ENCODE peak calls at places on chromosomes 7 and 10, in four cellular contexts. One of them, this sample, is unnamed. For H3K9me3, the result is how much of the 10 kb centered on the place peaks cover.

GRCh38 chr7:106110238-106110560 is 1.9 kb downstream of the SYPL1 start:
- DNase-seq in stomach: no peak
- DNase-seq in WERI-Rb-1: no peak
- DNase-seq in A549: no peak
- DNase-seq in this sample: no peak

GRCh38 chr10:43255644-43256431 is 11.0 kb downstream of the RASGEF1A start:
- DNase-seq in stomach: peak
- DNase-seq in WERI-Rb-1: peak
- DNase-seq in A549: peak
- DNase-seq in this sample: no peak

GRCh38 chr10:114758331-114758730 is 63.2 kb upstream of the FHIP2A start:
- DNase-seq in WERI-Rb-1: no peak
- DNase-seq in A549: no peak
- DNase-seq in stomach: no peak
- DNase-seq in this sample: no peak

GRCh38 chr10:131129544-131129943 is 182.0 kb downstream of the TCERG1L start:
- DNase-seq in A549: no peak
- DNase-seq in WERI-Rb-1: no peak
- DNase-seq in stomach: no peak
- DNase-seq in this sample: no peak

GRCh38 chr7:96088579-96088978 is 233.3 kb downstream of the SLC25A13 start:
- DNase-seq in stomach: no peak
- DNase-seq in A549: no peak
- DNase-seq in WERI-Rb-1: no peak
- DNase-seq in this sample: no peak

GRCh38 chr7:111414374-111414773 is 147.9 kb downstream of the IMMP2L start:
- DNase-seq in WERI-Rb-1: no peak
- DNase-seq in stomach: no peak
- DNase-seq in A549: no peak
- DNase-seq in this sample: no peak

GRCh38 chr10:576130-576465 is 113.4 kb downstream of the DIP2C start:
- DNase-seq in A549: no peak
- DNase-seq in stomach: no peak
- DNase-seq in WERI-Rb-1: no peak
- DNase-seq in this sample: no peak

GRCh38 chr10:28408237-28408777 is 105.4 kb upstream of the MPP7 start:
- DNase-seq in stomach: no peak
- DNase-seq in A549: no peak
- DNase-seq in WERI-Rb-1: no peak
- DNase-seq in this sample: no peak

GRCh38 chr10:15227611-15228372 is 59.3 kb upstream of the NMT2 start:
- DNase-seq in stomach: no peak
- DNase-seq in WERI-Rb-1: no peak
- DNase-seq in A549: no peak
- DNase-seq in this sample: no peak

GRCh38 chr7:152949198-152949597 is 189.6 kb downstream of the ACTR3B start:
- DNase-seq in A549: no peak
- DNase-seq in WERI-Rb-1: no peak
- DNase-seq in stomach: no peak
- DNase-seq in this sample: no peak

GRCh38 chr7:150382123-150382843 is 3.2 kb downstream of the ZNF775 start:
- DNase-seq in WERI-Rb-1: no peak
- DNase-seq in stomach: no peak
- DNase-seq in A549: no peak
- DNase-seq in this sample: no peak

GRCh38 chr7:1444925-1445322 is 14.3 kb downstream of the MICALL2 start:
- DNase-seq in stomach: no peak
- DNase-seq in WERI-Rb-1: no peak
- DNase-seq in A549: no peak
- DNase-seq in this sample: no peak

GRCh38 chr7:54339074-54339473 is 203.1 kb upstream of the VSTM2A start:
- DNase-seq in stomach: no peak
- DNase-seq in WERI-Rb-1: no peak
- DNase-seq in A549: no peak
- DNase-seq in this sample: no peak

GRCh38 chr7:44201813-44202212 is 1.0 kb downstream of the YKT6 start:
- DNase-seq in stomach: no peak
- DNase-seq in WERI-Rb-1: no peak
- DNase-seq in A549: no peak
- DNase-seq in this sample: no peak

GRCh38 chr10:18886102-18886501 is 162.5 kb upstream of the MALRD1 start:
- DNase-seq in WERI-Rb-1: no peak
- DNase-seq in A549: no peak
- DNase-seq in stomach: no peak
- DNase-seq in this sample: no peak

GRCh38 chr10:5071411-5072198 is 22.6 kb upstream of the AKR1C3 start:
- DNase-seq in WERI-Rb-1: no peak
- DNase-seq in A549: peak
- DNase-seq in stomach: peak
- DNase-seq in this sample: peak

GRCh38 chr7:151428393-151429231 is 11.3 kb downstream of the CRYGN start:
- DNase-seq in stomach: no peak
- DNase-seq in WERI-Rb-1: peak
- DNase-seq in A549: no peak
- DNase-seq in this sample: no peak

GRCh38 chr10:29648983-29649268 is 14.2 kb upstream of the SVIL start:
- DNase-seq in stomach: no peak
- DNase-seq in A549: no peak
- DNase-seq in WERI-Rb-1: no peak
- DNase-seq in this sample: peak

GRCh38 chr7:154919324-154920222 is 83.4 kb downstream of the PAXIP1 start:
- DNase-seq in stomach: no peak
- DNase-seq in A549: no peak
- DNase-seq in WERI-Rb-1: no peak
- DNase-seq in this sample: no peak

GRCh38 chr7:1933066-1933835 is 263.2 kb downstream of the ELFN1 start:
- DNase-seq in WERI-Rb-1: no peak
- DNase-seq in stomach: no peak
- DNase-seq in A549: no peak
- DNase-seq in this sample: no peak

GRCh38 chr7:106562711-106563366 is 98.1 kb downstream of the CCDC71L start:
- DNase-seq in WERI-Rb-1: no peak
- DNase-seq in A549: no peak
- DNase-seq in stomach: no peak
- DNase-seq in this sample: no peak

GRCh38 chr10:126119591-126119990 is 223.2 kb downstream of the FANK1 start:
- DNase-seq in A549: no peak
- DNase-seq in stomach: no peak
- DNase-seq in WERI-Rb-1: no peak
- DNase-seq in this sample: no peak

GRCh38 chr7:47227762-47228177 is 354.1 kb downstream of the TNS3 start:
- DNase-seq in A549: peak
- DNase-seq in WERI-Rb-1: no peak
- DNase-seq in stomach: no peak
- DNase-seq in this sample: no peak

GRCh38 chr7:98556288-98556687 is 60.8 kb upstream of the NPTX2 start:
- DNase-seq in A549: no peak
- DNase-seq in WERI-Rb-1: no peak
- DNase-seq in stomach: no peak
- DNase-seq in this sample: no peak

GRCh38 chr7:127888825-127889224 is 142.4 kb downstream of the LRRC4 start:
- DNase-seq in WERI-Rb-1: no peak
- DNase-seq in stomach: no peak
- DNase-seq in A549: no peak
- DNase-seq in this sample: no peak

DNA sequence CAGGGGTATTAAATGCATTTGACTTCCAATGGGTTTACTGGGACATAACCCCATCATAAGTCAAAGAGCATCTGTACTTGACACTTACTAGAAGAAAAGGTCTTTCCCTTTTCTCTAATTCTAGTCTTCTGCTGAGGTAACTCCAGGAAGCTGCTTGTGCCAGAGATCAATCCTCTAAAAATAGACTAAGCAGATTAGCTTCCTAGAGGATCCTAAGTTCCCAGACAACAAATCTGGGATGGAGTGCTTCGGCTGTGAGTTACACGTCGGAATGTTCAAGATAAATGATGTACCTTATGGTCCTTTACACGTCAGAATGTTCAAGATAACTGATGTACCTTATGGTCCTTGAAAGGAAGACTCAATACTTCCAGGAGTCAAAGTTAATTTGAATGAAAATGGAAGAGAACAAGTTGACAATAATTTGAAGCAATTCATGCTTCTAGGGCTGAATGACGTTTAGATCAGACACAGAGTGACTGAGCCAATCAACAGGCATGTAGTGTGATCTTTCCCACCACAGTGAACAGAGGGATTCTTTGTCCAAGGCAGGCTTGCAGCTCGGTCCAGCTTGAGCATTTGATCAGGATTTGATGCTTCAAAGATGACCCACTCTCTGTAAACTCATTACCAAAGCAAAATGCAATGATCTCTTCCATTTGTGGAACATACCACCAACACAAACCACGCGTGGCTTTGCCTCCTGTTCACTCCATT is 63.8 kb downstream of the SLC37A3 start:
- DNase-seq in WERI-Rb-1: peak
- DNase-seq in stomach: no peak
- DNase-seq in A549: no peak
- DNase-seq in this sample: no peak
- H3K4me3 ChIP-seq in WERI-Rb-1: no peak
- H3K4me3 ChIP-seq in stomach: no peak
- H3K4me3 ChIP-seq in A549: no peak
- H3K4me3 ChIP-seq in this sample: no peak

GRCh38 chr10:79105164-79105739 is 36.5 kb downstream of the ZMIZ1 start:
- DNase-seq in stomach: no peak
- DNase-seq in A549: no peak
- DNase-seq in WERI-Rb-1: no peak
- DNase-seq in this sample: no peak
- TF ChIP-seq CTCF in stomach: no peak
- TF ChIP-seq CTCF in A549: no peak
- TF ChIP-seq CTCF in WERI-Rb-1: no peak
- TF ChIP-seq CTCF in this sample: no peak

GRCh38 chr10:79065091-79065551 is 3.6 kb upstream of the ZMIZ1 start:
- DNase-seq in stomach: no peak
- DNase-seq in A549: no peak
- DNase-seq in WERI-Rb-1: no peak
- DNase-seq in this sample: peak

GRCh38 chr10:79065853-79066252 is 2.9 kb upstream of the ZMIZ1 start:
- DNase-seq in A549: no peak
- DNase-seq in stomach: no peak
- DNase-seq in WERI-Rb-1: no peak
- DNase-seq in this sample: peak

GRCh38 chr10:79068203-79068561 is 584 bp upstream of the ZMIZ1 start:
- DNase-seq in WERI-Rb-1: no peak
- DNase-seq in stomach: no peak
- DNase-seq in A549: peak
- DNase-seq in this sample: no peak

GRCh38 chr10:79067241-79068202 is 1.2 kb upstream of the ZMIZ1 start:
- DNase-seq in WERI-Rb-1: peak
- DNase-seq in stomach: peak
- DNase-seq in A549: peak
- DNase-seq in this sample: peak

DNA sequence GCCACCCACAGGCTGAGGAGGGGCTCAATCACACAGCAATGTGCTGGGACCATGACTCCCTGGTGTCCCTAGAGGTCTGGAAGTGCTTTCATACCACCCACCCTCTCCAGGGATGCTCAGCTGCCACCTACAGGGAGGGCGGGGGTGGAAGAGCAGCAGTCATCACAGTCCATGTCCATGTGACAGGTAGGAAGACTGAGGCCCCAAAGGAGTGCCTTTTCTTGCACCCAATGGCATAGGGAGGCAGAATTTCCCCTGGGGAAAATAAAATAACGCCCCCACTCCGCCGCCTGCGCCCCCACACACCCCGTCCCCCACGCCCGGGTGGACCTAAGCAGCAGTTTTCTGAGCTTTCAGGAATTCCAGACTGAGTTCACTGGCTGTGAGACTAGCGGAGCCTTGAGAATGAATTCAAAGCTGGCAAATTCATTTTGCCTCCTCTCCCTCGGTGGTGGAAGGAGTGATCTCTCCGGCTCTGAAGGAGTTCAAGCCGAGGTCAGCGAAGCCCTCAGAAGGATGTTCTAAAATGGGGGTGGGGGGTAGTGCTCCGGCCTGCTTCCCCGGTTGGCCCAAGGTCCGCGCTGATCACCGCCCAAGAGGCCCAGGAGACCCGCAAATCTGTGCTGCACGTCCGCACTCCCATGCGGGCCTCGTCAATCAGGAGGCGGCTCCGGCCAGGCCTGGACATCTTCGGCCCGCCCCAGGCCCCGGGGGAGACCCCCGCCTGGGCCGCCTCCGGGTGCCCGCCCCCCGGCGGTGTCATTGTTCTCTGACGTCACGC is 2.1 kb upstream of the ZMIZ1 start:
- DNase-seq in stomach: no peak
- DNase-seq in A549: peak
- DNase-seq in WERI-Rb-1: peak
- DNase-seq in this sample: peak
- H3K9me3 ChIP-seq in stomach: under half
- H3K9me3 ChIP-seq in A549: under half
- H3K9me3 ChIP-seq in WERI-Rb-1: under half
- H3K9me3 ChIP-seq in this sample: under half

GRCh38 chr7:30474893-30475292 is 3.7 kb downstream of the NOD1 start:
- DNase-seq in WERI-Rb-1: no peak
- DNase-seq in A549: no peak
- DNase-seq in stomach: no peak
- DNase-seq in this sample: no peak

GRCh38 chr7:30474485-30474884 is 4.1 kb downstream of the NOD1 start:
- DNase-seq in WERI-Rb-1: no peak
- DNase-seq in stomach: no peak
- DNase-seq in A549: no peak
- DNase-seq in this sample: no peak

GRCh38 chr7:30476401-30477145 is 2.0 kb downstream of the NOD1 start:
- DNase-seq in A549: no peak
- DNase-seq in stomach: no peak
- DNase-seq in WERI-Rb-1: no peak
- DNase-seq in this sample: no peak

GRCh38 chr7:30475580-30475979 is 3.0 kb downstream of the NOD1 start:
- DNase-seq in WERI-Rb-1: no peak
- DNase-seq in A549: no peak
- DNase-seq in stomach: no peak
- DNase-seq in this sample: no peak

DNA sequence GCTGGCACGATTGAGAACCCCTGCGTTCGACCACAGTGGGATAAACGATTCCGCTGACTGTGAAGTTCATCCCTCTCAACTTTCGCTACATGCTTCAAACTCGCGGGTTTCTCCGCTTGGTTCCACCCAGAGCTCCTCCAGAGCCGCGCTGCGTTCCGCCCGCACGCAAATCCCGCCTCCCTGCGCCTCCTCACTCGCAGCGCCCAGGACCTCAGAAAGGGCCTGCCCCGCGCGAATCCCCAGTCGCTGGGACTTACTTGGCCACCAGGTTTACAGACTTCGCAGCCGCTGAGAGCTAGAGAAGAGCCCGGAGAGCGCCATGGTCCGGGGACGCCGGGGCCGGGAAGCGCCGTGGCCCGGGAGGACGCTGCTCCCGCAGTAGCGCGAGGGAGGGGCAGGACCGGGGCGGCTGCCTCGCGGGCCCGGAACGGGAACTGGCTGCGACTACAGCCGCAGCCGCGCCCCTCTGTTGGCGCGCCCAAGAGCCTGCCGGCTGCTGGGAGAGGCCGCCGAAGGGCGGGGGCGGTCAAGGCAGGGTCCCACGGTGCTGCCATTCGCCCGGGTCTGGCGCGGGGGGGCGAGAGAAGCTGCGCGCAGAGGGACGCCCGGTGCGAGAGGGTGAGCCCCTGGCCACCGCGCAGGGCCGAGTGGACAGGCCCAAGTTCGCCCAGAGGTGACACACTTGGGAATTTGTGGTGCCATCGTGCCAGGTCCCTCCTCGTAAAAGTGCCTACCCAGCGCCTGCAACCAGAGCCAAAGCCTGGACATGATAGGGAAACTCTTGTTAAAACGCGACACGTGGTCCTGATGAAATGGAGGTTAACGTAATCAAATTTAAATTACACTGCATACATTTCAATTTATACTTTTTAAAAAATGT is at the start of gene NOD1:
- DNase-seq in stomach: peak
- DNase-seq in A549: peak
- DNase-seq in WERI-Rb-1: peak
- DNase-seq in this sample: peak
- H3K4me3 ChIP-seq in stomach: peak
- H3K4me3 ChIP-seq in A549: peak
- H3K4me3 ChIP-seq in WERI-Rb-1: peak
- H3K4me3 ChIP-seq in this sample: peak

This sample was measured in mucosa of descending colon.